ENCODE peak calls at places on chromosomes 6 and 20, in ten cellular contexts. W is A549; J is AG10803; Q is astrocyte of the spinal cord; C is CD8-positive, alpha-beta T cell; U is GM12865; P is psoas muscle; O is endothelial cell of umbilical vein; M is HFF-Myc; Z is mesendoderm. V is an unnamed sample.

GRCh38 chr6:498795-499231 is 107.3 kb downstream of the IRF4 start:
- DNase-seq in W (no peak), J (no peak), Q (peak), C (no peak), U (peak), P (no peak), O (no peak), M (no peak), Z (no peak), V (no peak)

GRCh38 chr6:88982720-88983119 is 19.3 kb upstream of the RNGTT start:
- DNase-seq in W (peak), J (peak), Q (peak), C (no peak), U (peak), P (peak), O (peak), M (peak), Z (peak), V (peak)

GRCh38 chr6:162251257-162251656 is 476.3 kb downstream of the PRKN start:
- DNase-seq in W (no peak), J (no peak), Q (no peak), C (no peak), U (no peak), P (no peak), O (no peak), M (no peak), Z (peak), V (peak)

GRCh38 chr6:86715676-86716075 is 221.7 kb upstream of the HTR1E start:
- DNase-seq in W (no peak), J (no peak), Q (no peak), C (no peak), U (no peak), P (no peak), O (no peak), M (no peak), Z (peak), V (no peak)

GRCh38 chr20:62566266-62566665 is 76.0 kb upstream of the SLCO4A1 start:
- DNase-seq in W (no peak), J (no peak), Q (no peak), C (no peak), U (no peak), P (no peak), O (no peak), M (no peak), Z (no peak), V (no peak)

GRCh38 chr6:126312013-126312665 is 27.8 kb upstream of the CENPW start:
- DNase-seq in W (peak), J (no peak), Q (no peak), C (no peak), U (peak), P (no peak), O (peak), M (no peak), Z (peak), V (peak)

GRCh38 chr6:6851059-6851658 is 256.6 kb upstream of the RREB1 start:
- DNase-seq in W (peak), J (peak), Q (peak), C (no peak), U (peak), P (peak), O (peak), M (peak), Z (peak), V (peak)

GRCh38 chr20:52972190-52972937 is at the start of gene TSHZ2:
- DNase-seq in W (no peak), J (peak), Q (peak), C (no peak), U (peak), P (peak), O (no peak), M (no peak), Z (peak), V (peak)

GRCh38 chr6:3336066-3336786 is 77.5 kb downstream of the PSMG4 start:
- DNase-seq in W (no peak), J (no peak), Q (no peak), C (no peak), U (no peak), P (no peak), O (no peak), M (no peak), Z (peak), V (no peak)

GRCh38 chr6:106476326-106477105 is 116.0 kb downstream of the CRYBG1 start:
- DNase-seq in W (no peak), J (peak), Q (peak), C (no peak), U (no peak), P (no peak), O (no peak), M (no peak), Z (no peak), V (peak)

GRCh38 chr20:38730167-38730988 is 6.1 kb downstream of the SLC32A1 start:
- DNase-seq in W (no peak), J (no peak), Q (no peak), C (no peak), U (no peak), P (no peak), O (no peak), M (no peak), Z (peak), V (no peak)

GRCh38 chr20:38732981-38733380 is 8.7 kb downstream of the SLC32A1 start:
- DNase-seq in W (no peak), J (no peak), Q (no peak), C (no peak), U (no peak), P (no peak), O (no peak), M (no peak), Z (no peak), V (no peak)

GRCh38 chr20:38729767-38730166 is 5.5 kb downstream of the SLC32A1 start:
- DNase-seq in W (no peak), J (no peak), Q (no peak), C (no peak), U (no peak), P (no peak), O (no peak), M (no peak), Z (peak), V (no peak)

GRCh38 chr20:38731738-38732113 is 7.4 kb downstream of the SLC32A1 start:
- DNase-seq in W (no peak), J (no peak), Q (no peak), C (no peak), U (no peak), P (no peak), O (no peak), M (no peak), Z (no peak), V (no peak)

DNA sequence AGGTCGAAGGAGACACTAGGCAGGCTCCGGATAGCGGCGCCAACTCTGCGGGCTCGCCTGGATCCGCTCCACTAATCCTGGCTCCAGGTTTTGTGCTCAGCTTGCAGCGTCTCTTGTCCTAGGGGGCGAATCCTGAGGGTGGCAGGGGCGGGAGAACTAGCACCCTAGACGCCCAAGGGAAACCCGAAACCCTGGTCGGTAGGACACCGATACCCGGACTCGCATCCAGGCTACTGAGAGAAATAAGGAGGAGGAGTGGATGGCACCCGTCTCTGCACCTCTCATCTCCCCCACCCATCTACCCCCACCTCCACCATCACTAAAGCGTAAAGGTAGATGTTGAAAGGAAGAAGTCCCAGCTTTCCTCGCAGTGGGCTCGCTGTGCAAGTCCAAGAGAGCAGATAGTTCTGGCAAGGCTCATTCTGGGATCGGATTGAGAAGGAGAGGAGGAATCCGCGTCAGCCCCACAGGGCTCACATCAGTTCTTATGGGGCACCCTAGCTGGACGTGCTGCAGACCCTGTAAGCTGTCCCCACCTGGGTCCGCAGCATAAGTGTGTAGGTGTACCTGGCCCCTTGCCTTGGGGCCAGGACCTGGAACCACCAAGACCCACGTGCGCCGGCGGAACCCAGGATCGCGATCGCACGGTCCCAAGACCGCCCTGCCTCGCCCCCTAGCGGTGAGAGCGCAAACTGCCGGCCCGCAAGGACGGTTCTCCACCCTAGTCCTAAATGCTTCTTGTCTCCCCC is 6.9 kb downstream of the SLC32A1 start:
- DNase-seq in W (peak), J (peak), Q (peak), C (peak), U (peak), P (peak), O (peak), M (no peak), Z (peak), V (peak)
- H3K4me3 ChIP-seq in W (peak), J (no peak), Q (no peak), C (peak), U (no peak), P (peak), O (no peak), M (peak), Z (no peak), V (peak)

DNA sequence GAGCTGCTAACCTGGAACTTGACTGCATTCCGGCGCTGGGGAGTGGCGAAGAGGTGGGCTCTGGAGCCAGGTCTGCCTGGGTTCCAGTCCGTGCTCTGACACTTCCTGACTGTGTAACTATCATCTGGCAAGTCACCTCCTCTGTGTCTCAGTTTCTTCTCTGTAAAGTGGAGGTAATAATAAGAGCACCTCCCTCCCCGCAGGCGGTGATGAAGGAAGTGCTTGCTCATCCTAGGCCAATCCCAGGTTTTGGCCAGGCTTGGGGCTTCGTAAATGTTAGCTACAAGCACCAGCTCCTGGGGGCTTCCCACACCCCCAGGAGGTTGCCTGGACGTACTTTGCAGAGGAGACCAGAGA is 32.8 kb downstream of the SNAI1 start:
- DNase-seq in W (no peak), J (no peak), Q (no peak), C (no peak), U (no peak), P (no peak), O (no peak), M (no peak), Z (peak), V (no peak)
- H3K4me3 ChIP-seq in W (no peak), J (no peak), Q (no peak), C (no peak), U (no peak), P (no peak), O (no peak), M (no peak), Z (no peak), V (no peak)

GRCh38 chr6:29553268-29554057 is 6.1 kb downstream of the UBD start:
- DNase-seq in W (no peak), J (peak), Q (peak), C (no peak), U (peak), P (peak), O (peak), M (peak), Z (peak), V (peak)
- H3K4me3 ChIP-seq in W (no peak), J (no peak), Q (no peak), C (peak), U (no peak), P (peak), O (no peak), M (peak), Z (peak), V (no peak)

DNA sequence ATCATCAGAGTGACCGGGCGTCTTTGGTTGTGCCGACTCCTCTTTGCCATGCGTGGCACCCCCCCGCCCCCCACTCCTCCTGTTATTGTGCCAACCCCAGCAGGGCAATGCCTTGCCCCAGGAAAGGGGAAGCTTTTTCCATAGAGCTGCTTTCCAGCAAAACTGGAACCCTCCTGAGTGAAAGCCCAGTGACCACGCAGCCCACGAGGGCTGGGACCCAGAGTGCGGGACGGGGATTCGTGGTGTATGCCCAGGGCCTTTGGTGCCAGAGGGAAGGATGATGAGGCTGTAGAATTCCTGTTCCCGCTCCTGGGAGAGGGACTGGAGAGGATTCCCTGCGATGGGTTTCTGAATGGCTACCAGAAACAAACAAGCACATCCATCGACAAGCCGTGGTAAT is 116.8 kb upstream of the BACH2 start:
- DNase-seq in W (no peak), J (no peak), Q (no peak), C (no peak), U (no peak), P (no peak), O (no peak), M (no peak), Z (no peak), V (no peak)
- H3K4me3 ChIP-seq in W (no peak), J (no peak), Q (peak), C (peak), U (no peak), P (peak), O (no peak), M (no peak), Z (no peak), V (no peak)

V was measured in foreskin fibroblast.